ENCODE peak calls at places on chromosomes 3 and 15, in six cellular contexts. T, R, J, K, W and H are unnamed samples.

GRCh38 chr15:96362759-96363678 is 32.5 kb downstream of the NR2F2 start:
- DNase-seq in R (no peak), J (no peak), T (no peak), W (no peak), K (no peak), H (no peak)

GRCh38 chr15:42150246-42150970 is 6.0 kb downstream of the PLA2G4F start:
- DNase-seq in T (no peak), K (no peak), R (no peak), W (no peak), J (no peak), H (no peak)

GRCh38 chr3:24137958-24138875 is 193.1 kb downstream of the NR1D2 start:
- DNase-seq in K (no peak), R (no peak), W (no peak), T (peak; percentile 37), J (no peak), H (no peak)

GRCh38 chr15:101804375-101804774 is 1.1 kb downstream of the OR4F6 start:
- DNase-seq in K (no peak), W (no peak), T (no peak), J (no peak), R (no peak), H (no peak)

GRCh38 chr3:30112904-30113484 is 493.4 kb upstream of the TGFBR2 start:
- DNase-seq in J (no peak), K (no peak), R (no peak), W (no peak), T (no peak), H (no peak)

GRCh38 chr15:86915811-86916331 is 836.2 kb downstream of the AGBL1 start:
- DNase-seq in R (no peak), J (no peak), K (peak; percentile 40), T (peak; percentile 41), W (no peak), H (peak; percentile 53)

GRCh38 chr3:129627350-129628168 is 21.1 kb upstream of the PLXND1 start:
- DNase-seq in K (peak; percentile 73), T (peak; percentile 72), J (peak; percentile 83), R (peak; percentile 47), W (peak; percentile 83), H (peak; percentile 71)

GRCh38 chr3:116020989-116021388 is 397.7 kb downstream of the GAP43 start:
- DNase-seq in T (no peak), K (no peak), R (no peak), J (no peak), W (no peak), H (no peak)

GRCh38 chr3:51706788-51707731 is at the start of gene GRM2:
- DNase-seq in J (peak; percentile 57), W (peak; percentile 81), K (peak; percentile 44), T (peak; percentile 84), R (no peak), H (no peak)

GRCh38 chr15:77187751-77188464 is 117.0 kb upstream of the TSPAN3 start:
- DNase-seq in W (no peak), T (peak; percentile 54), R (no peak), J (peak; percentile 64), K (no peak), H (no peak)

GRCh38 chr3:49327485-49327884 is 12.4 kb downstream of the USP4 start:
- DNase-seq in T (no peak), W (no peak), K (no peak), J (no peak), R (no peak), H (no peak)

GRCh38 chr3:168858327-168858726 is 762.6 kb upstream of the GOLIM4 start:
- DNase-seq in K (no peak), R (no peak), T (no peak), W (no peak), J (no peak), H (no peak)

GRCh38 chr3:14460342-14461005 is 58.1 kb downstream of the SLC6A6 start:
- DNase-seq in K (peak; percentile 75), T (peak; percentile 75), W (no peak), R (no peak), J (peak; percentile 73), H (peak; percentile 81)

GRCh38 chr15:75867428-75867827 is 24.2 kb downstream of the UBE2Q2 start:
- DNase-seq in K (no peak), W (no peak), T (no peak), J (no peak), R (no peak), H (no peak)

GRCh38 chr3:169509359-169509758 is 154.2 kb downstream of the MECOM start:
- DNase-seq in J (no peak), W (no peak), T (no peak), K (no peak), R (no peak), H (no peak)

GRCh38 chr3:30614943-30615342 is 8.5 kb downstream of the TGFBR2 start:
- DNase-seq in W (no peak), K (no peak), R (no peak), J (no peak), T (no peak), H (no peak)

GRCh38 chr3:56365905-56366640 is 102.2 kb downstream of the ERC2 start:
- DNase-seq in W (no peak), J (no peak), K (no peak), R (no peak), T (no peak), H (no peak)

GRCh38 chr15:25057574-25057973 is 102.8 kb downstream of the SNRPN start:
- DNase-seq in T (peak; percentile 19), K (no peak), J (no peak), W (peak; percentile 5), R (no peak), H (no peak)

DNA sequence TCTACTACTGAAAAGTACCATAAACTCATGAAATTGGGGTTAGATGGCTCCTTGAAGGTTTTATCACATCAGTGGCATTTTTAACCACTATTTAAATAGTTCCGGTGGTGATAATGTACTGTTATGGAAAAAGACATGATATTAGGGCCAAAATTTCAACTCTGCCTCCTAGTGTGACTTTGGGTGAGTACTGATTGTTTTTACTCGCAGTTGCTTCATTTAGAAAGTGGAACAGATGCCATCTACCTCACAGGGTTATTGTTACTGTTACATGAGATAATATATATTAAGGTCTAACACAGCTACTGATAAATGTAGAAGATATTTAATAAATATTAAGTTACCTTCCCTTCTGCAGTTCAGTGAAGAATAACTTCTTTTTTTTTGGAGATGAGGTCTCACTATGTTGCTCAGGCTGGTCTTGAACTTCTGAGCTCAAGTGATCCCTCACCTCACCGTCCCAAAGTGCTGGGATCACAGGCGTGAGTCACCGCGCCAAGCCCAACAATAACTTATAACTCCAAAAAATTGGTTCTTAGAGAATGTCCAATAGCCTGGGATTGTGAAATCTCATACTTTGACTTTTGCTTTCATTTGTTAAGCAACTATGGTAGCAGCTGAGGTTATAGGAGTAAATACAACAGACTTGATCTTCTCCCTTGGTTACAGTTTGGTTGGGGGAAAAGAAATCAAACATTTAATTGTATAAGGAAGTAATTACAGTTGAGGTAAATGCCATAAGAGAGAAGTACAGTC is 48.3 kb downstream of the MEF2A start:
- DNase-seq in K (no peak), R (no peak), T (peak; percentile 65), J (no peak), W (peak; percentile 56), H (no peak)
- H3K27ac ChIP-seq in K (no peak overlapping the region), R (no peak overlapping the region), T (peak overlapping the region; percentile 11), J (peak overlapping the region; percentile 12), W (peak overlapping the region; percentile 78), H (no peak overlapping the region)

DNA sequence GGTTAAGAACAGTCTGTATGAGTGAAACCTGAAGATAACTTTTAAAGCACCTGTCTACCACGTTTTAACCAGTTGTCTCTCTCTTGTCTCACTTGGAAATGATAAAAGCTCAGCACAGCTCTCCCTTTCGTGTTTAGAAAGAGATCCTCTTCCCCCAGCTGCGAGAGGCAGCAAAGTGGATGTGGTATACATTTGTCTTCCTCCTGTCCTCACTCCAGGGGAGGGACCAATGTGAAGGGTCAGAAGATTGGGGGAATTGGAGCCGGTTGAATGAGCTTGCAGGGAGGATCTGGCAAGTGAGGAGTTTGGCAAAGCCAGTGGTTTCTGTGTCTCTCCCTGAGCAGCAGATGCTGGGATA is 14.6 kb downstream of the SMAD6 start:
- DNase-seq in K (no peak), R (no peak), W (no peak), T (no peak), J (no peak), H (no peak)
- H3K27ac ChIP-seq in K (no peak overlapping the region), R (no peak overlapping the region), W (peak overlapping the region; percentile 49), T (no peak overlapping the region), J (peak overlapping the region; percentile 90), H (no peak overlapping the region)

DNA sequence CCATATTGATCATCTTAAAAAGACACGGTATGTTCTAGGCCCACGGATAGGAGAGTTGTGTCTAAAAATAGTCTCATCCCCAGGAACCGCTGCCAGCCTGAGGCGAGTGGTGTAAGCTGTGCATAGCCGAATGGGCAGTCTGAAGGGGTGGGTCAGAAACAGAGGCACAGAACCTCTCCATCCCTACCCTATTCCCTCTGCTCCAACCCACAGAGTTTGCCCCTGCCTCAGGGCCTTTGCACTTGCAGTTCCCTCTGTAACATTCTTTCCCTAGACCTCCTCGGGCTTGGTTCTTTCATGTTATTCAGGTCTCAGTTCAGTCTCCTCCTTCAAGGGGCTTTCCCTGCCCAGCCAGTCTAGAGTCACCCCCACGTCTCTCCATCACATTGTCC is 4.8 kb downstream of the SCN5A start:
- DNase-seq in R (no peak), K (no peak), W (no peak), T (peak; percentile 8), J (no peak), H (no peak)
- H3K27ac ChIP-seq in R (no peak overlapping the region), K (no peak overlapping the region), W (no peak overlapping the region), T (no peak overlapping the region), J (no peak overlapping the region), H (no peak overlapping the region)

GRCh38 chr3:146335386-146335785 is 84.5 kb upstream of the PLSCR4 start:
- DNase-seq in R (no peak), T (no peak), W (no peak), K (no peak), J (no peak), H (no peak)
- H3K27ac ChIP-seq in R (no peak overlapping the region), T (no peak overlapping the region), W (no peak overlapping the region), K (no peak overlapping the region), J (no peak overlapping the region), H (no peak overlapping the region)

GRCh38 chr3:178623666-178624255 is 87.5 kb downstream of the KCNMB2 start:
- DNase-seq in J (no peak), K (no peak), R (no peak), T (no peak), W (no peak), H (no peak)
- H3K27ac ChIP-seq in J (no peak overlapping the region), K (no peak overlapping the region), R (no peak overlapping the region), T (no peak overlapping the region), W (no peak overlapping the region), H (no peak overlapping the region)

GRCh38 chr15:39193611-39194010 is 387.3 kb upstream of the THBS1 start:
- DNase-seq in J (no peak), T (no peak), R (no peak), W (no peak), K (no peak), H (no peak)
- H3K27ac ChIP-seq in J (peak overlapping the region; percentile 1), T (no peak overlapping the region), R (no peak overlapping the region), W (no peak overlapping the region), K (no peak overlapping the region), H (no peak overlapping the region)

DNA sequence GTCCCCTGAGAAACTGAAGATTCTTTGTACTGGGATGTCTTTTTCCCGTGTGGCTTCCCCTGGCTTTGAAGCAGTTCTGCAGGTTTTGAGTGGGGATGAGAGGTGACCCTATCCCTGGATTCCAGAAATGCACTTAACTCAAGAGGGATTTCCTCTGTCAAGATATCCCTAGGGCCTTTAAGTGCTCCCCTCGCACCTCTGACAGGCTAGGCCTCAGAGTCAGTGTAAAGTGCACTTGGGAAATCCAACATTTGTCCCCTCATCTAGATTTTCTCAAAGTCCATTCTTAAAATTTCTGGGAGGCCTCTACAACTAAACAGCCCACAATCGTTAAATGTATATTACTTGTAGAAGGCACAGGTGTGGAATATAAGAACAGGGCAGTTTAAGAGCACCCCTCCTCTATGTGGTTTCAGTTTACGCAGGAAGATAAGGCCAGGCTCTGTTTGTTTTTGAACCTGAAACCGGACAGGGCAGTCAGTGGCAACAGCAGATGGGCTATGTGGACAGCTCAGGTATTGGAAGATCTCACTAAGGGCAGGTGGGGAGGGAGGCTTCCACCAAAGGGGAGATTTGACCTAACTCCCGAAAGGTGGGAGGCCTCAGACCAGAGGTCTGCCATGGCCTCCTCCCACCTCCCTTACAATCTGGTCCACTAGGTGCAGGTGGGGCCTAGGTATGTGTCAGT is 4.9 kb downstream of the C3orf52 start:
- DNase-seq in W (no peak), K (no peak), T (no peak), R (no peak), J (no peak), H (no peak)
- H3K27ac ChIP-seq in W (no peak overlapping the region), K (no peak overlapping the region), T (no peak overlapping the region), R (no peak overlapping the region), J (no peak overlapping the region), H (no peak overlapping the region)